ENCODE peak calls at places on chromosomes 16 and 17, in seven cellular contexts. F, H, G, S, B, L and Y are unnamed samples. For H3K27me3, the result is how much of the 10 kb centered on the place peaks cover.

GRCh38 chr17:28983286-28984240 is 22.3 kb downstream of the SEZ6 start:
- DNase-seq in F (no peak), H (no peak), G (no peak), S (no peak), B (no peak), L (no peak), Y (no peak)

GRCh38 chr16:27722892-27723450 is 173.0 kb downstream of the KATNIP start:
- DNase-seq in F (no peak), H (no peak), G (peak), S (no peak), B (no peak), L (no peak), Y (no peak)

GRCh38 chr17:30559656-30560055 is 82.4 kb downstream of the GOSR1 start:
- DNase-seq in F (no peak), H (no peak), G (no peak), S (no peak), B (no peak), L (no peak), Y (no peak)

GRCh38 chr16:20383106-20384029 is 21.2 kb downstream of the PDILT start:
- DNase-seq in F (no peak), H (peak), G (peak), S (peak), B (peak), L (peak), Y (peak)

GRCh38 chr16:46914556-46915201 is 30.5 kb downstream of the GPT2 start:
- DNase-seq in F (no peak), H (no peak), G (no peak), S (no peak), B (no peak), L (no peak), Y (no peak)

GRCh38 chr16:10509534-10510025 is 70.8 kb downstream of the EMP2 start:
- DNase-seq in F (no peak), H (peak), G (peak), S (peak), B (peak), L (peak), Y (peak)

GRCh38 chr17:29555840-29556239 is 11.0 kb downstream of the ABHD15 start:
- DNase-seq in F (no peak), H (no peak), G (no peak), S (no peak), B (no peak), L (no peak), Y (no peak)

GRCh38 chr16:67431077-67431804 is at the start of gene HSD11B2:
- DNase-seq in F (no peak), H (no peak), G (peak), S (no peak), B (no peak), L (peak), Y (no peak)

GRCh38 chr16:69223882-69224281 is 36.9 kb downstream of the SNTB2 start:
- DNase-seq in F (no peak), H (no peak), G (no peak), S (no peak), B (no peak), L (no peak), Y (no peak)

GRCh38 chr16:64196444-64196843 is 925.4 kb downstream of the CDH11 start:
- DNase-seq in F (no peak), H (peak), G (no peak), S (no peak), B (no peak), L (no peak), Y (no peak)

GRCh38 chr16:88421301-88421700 is 31.8 kb upstream of the ZFPM1 start:
- DNase-seq in F (no peak), H (no peak), G (no peak), S (no peak), B (no peak), L (no peak), Y (no peak)

GRCh38 chr17:4233668-4234258 is 30.0 kb downstream of the ANKFY1 start:
- DNase-seq in F (no peak), H (no peak), G (peak), S (no peak), B (no peak), L (no peak), Y (no peak)

GRCh38 chr17:41553176-41553575 is 18.7 kb downstream of the KRT9 start:
- DNase-seq in F (no peak), H (no peak), G (no peak), S (no peak), B (no peak), L (no peak), Y (no peak)

GRCh38 chr17:39979021-39979660 is 1.5 kb upstream of the PSMD3 start:
- DNase-seq in F (no peak), H (peak), G (no peak), S (no peak), B (peak), L (no peak), Y (no peak)

GRCh38 chr17:13568746-13569739 is 32.7 kb downstream of the HS3ST3A1 start:
- DNase-seq in F (no peak), H (no peak), G (no peak), S (no peak), B (peak), L (no peak), Y (no peak)

GRCh38 chr17:10103712-10104111 is 94.7 kb downstream of the GAS7 start:
- DNase-seq in F (no peak), H (no peak), G (no peak), S (no peak), B (no peak), L (no peak), Y (no peak)

GRCh38 chr17:69480197-69480596 is 65.7 kb downstream of the MAP2K6 start:
- DNase-seq in F (no peak), H (no peak), G (no peak), S (peak), B (no peak), L (no peak), Y (no peak)

GRCh38 chr16:50462793-50463507 is 85.2 kb upstream of the NKD1 start:
- DNase-seq in F (no peak), H (no peak), G (no peak), S (no peak), B (no peak), L (peak), Y (no peak)

DNA sequence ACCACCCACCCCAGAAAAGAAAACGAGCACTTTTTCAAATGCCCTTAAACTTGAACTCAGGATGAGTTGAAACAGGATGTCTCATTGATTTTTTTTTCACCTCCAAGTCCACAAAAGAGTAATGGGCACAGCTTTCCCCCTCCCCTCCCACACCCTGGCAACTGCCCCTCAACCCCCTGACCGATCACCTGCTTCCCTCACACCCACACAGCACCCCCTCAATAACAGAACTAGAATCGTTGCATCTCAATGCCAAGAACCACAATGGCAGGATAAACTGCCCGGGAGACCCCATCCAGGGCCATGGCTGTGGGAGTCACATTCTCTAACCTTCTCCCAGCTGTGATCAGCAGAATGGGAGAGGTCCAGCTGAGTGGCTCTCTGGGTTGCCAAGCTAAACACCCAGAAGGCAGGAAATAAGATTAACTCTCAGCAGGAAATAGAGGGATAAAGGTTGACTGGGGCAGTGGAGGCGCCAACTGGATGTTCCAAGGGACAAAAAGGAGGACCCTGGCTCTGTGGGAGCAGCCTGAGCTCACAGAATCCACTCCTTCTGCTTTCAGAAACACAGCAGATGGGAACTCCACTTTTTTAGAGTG is 128.0 kb upstream of the SDK2 start:
- DNase-seq in F (no peak), H (no peak), G (no peak), S (no peak), B (no peak), L (no peak), Y (no peak)
- H3K27me3 ChIP-seq in F (under half), H (under half), G (under half), S (under half), B (under half), L (under half), Y (under half)

GRCh38 chr17:65025288-65025687 is 31.3 kb downstream of the GNA13 start:
- DNase-seq in F (no peak), H (no peak), G (no peak), S (no peak), B (no peak), L (no peak), Y (no peak)

GRCh38 chr17:65029605-65030308 is 26.8 kb downstream of the GNA13 start:
- DNase-seq in F (no peak), H (no peak), G (no peak), S (no peak), B (no peak), L (no peak), Y (no peak)

GRCh38 chr17:65030618-65031017 is 25.9 kb downstream of the GNA13 start:
- DNase-seq in F (no peak), H (no peak), G (no peak), S (no peak), B (no peak), L (no peak), Y (no peak)

GRCh38 chr17:65027305-65027704 is 29.2 kb downstream of the GNA13 start:
- DNase-seq in F (no peak), H (no peak), G (no peak), S (no peak), B (peak), L (no peak), Y (peak)

DNA sequence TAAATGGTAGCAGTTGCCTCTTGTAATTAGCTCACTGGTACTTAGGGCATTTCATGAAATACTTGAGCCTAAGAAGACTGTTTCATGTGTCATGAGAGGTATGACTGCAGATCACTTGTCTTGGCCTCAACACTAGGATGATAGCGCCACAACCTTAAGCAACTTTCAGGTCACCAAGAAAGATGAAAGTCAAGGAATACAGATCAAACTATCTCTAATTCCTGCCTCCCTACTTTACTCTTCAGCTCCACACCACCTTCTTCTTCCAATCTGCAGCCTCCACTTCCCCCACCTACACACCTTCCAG is 28.1 kb downstream of the GNA13 start:
- DNase-seq in F (no peak), H (no peak), G (no peak), S (no peak), B (no peak), L (no peak), Y (no peak)
- H3K27me3 ChIP-seq in F (under half), H (under half), G (under half), S (under half), B (under half), L (under half), Y (under half)

GRCh38 chr16:74249281-74249680 is 47.3 kb upstream of the PSMD7 start:
- DNase-seq in F (no peak), H (no peak), G (no peak), S (no peak), B (no peak), L (no peak), Y (no peak)
- H3K27me3 ChIP-seq in F (under half), H (under half), G (under half), S (under half), B (under half), L (under half), Y (under half)

DNA sequence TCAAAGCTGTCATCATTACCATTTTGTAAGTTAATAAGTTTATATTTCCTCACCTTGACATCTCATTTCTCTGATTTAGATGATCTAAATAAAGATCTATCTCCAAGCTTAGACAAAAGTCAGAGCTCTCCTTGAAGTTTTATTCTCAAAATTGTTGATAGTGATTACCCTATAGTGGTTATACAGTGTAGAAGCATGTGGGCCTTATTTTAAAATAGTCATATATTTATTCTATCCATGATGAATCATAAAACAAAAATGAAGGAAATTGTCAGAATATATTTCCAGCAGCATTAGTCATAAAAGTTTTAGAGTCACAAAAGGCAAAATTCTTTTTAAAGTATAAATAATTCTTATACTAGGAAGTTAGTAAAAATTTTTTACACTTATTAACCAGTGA is 49.0 kb downstream of the RHOT1 start:
- DNase-seq in F (no peak), H (no peak), G (no peak), S (no peak), B (no peak), L (no peak), Y (no peak)
- H3K27me3 ChIP-seq in F (under half), H (under half), G (under half), S (under half), B (under half), L (under half), Y (under half)